ENCODE peak calls at places on chromosomes 16 and 17, in five cellular contexts. P, E, S, J and M are unnamed samples.

GRCh38 chr17:64384253-64385186 is 6.1 kb downstream of the PECAM1 start:
- DNase-seq in J (no peak), S (peak; percentile 38), E (no peak), P (peak; percentile 5), M (no peak)

GRCh38 chr17:80163315-80163714 is 6.5 kb upstream of the CARD14 start:
- DNase-seq in E (no peak), S (no peak), J (no peak), P (no peak), M (no peak)

GRCh38 chr17:29510953-29511352 is 55.9 kb downstream of the ABHD15 start:
- DNase-seq in S (no peak), E (no peak), P (peak; percentile 7), J (no peak), M (no peak)

GRCh38 chr17:17387017-17387416 is 83.8 kb downstream of the NT5M start:
- DNase-seq in P (no peak), E (no peak), J (no peak), S (peak; percentile 12), M (no peak)

GRCh38 chr16:66703359-66704215 is 7.0 kb upstream of the CMTM4 start:
- DNase-seq in P (peak; percentile 65), E (no peak), S (no peak), J (no peak), M (no peak)

GRCh38 chr17:39916918-39917317 is 1.5 kb downstream of the GSDMB start:
- DNase-seq in S (no peak), P (no peak), E (no peak), J (no peak), M (no peak)

GRCh38 chr17:37265446-37266173 is 110.2 kb upstream of the C17orf78 start:
- DNase-seq in P (no peak), E (no peak), S (no peak), J (no peak), M (no peak)

GRCh38 chr17:76630151-76630550 is 13.4 kb downstream of the ST6GALNAC1 start:
- DNase-seq in J (no peak), E (no peak), P (no peak), S (no peak), M (no peak)

GRCh38 chr17:34442387-34443111 is 79.5 kb upstream of the CCL1 start:
- DNase-seq in J (no peak), S (no peak), E (no peak), P (no peak), M (no peak)

GRCh38 chr16:85649411-85649977 is 36.4 kb downstream of the GSE1 start:
- DNase-seq in S (no peak), E (no peak), P (no peak), J (no peak), M (no peak)

GRCh38 chr17:10698116-10698818 is 873 bp downstream of the ADPRM start:
- DNase-seq in S (no peak), J (no peak), E (no peak), P (peak; percentile 71), M (no peak)

GRCh38 chr17:77042688-77043330 is 98.0 kb upstream of the SEC14L1 start:
- DNase-seq in S (no peak), E (no peak), J (no peak), P (no peak), M (no peak)

GRCh38 chr16:23072084-23072599 is 77.1 kb downstream of the USP31 start:
- DNase-seq in S (peak; percentile 91), J (peak; percentile 90), P (peak; percentile 90), E (no peak), M (no peak)

GRCh38 chr16:17776888-17777287 is 306.1 kb upstream of the XYLT1 start:
- DNase-seq in J (no peak), P (peak; percentile 24), E (no peak), S (no peak), M (no peak)

GRCh38 chr17:65594585-65594940 is 33.1 kb upstream of the AXIN2 start:
- DNase-seq in S (no peak), P (peak; percentile 65), E (no peak), J (no peak), M (no peak)

GRCh38 chr16:2804728-2805127 is 6.5 kb downstream of the PRSS41 start:
- DNase-seq in P (no peak), E (no peak), S (no peak), J (no peak), M (no peak)

GRCh38 chr17:62626719-62627218 is 701 bp upstream of the MRC2 start:
- DNase-seq in E (peak; percentile 44), J (peak; percentile 46), P (peak; percentile 96), S (peak; percentile 80), M (peak; percentile 69)

GRCh38 chr17:34126965-34127364 is 128.1 kb upstream of the CCL2 start:
- DNase-seq in S (no peak), P (no peak), E (no peak), J (no peak), M (no peak)

GRCh38 chr17:81608082-81608481 is 28.8 kb downstream of the NPLOC4 start:
- DNase-seq in E (no peak), J (no peak), S (no peak), P (peak; percentile 40), M (no peak)

GRCh38 chr16:630815-631405 is at the start of gene WFIKKN1:
- DNase-seq in E (peak; percentile 61), J (no peak), S (no peak), P (peak; percentile 26), M (no peak)

GRCh38 chr16:629289-630023 is 1.3 kb upstream of the WFIKKN1 start:
- DNase-seq in S (no peak), J (no peak), P (no peak), E (no peak), M (no peak)

GRCh38 chr17:58337126-58337599 is 8.6 kb upstream of the TSPOAP1 start:
- DNase-seq in J (no peak), E (no peak), S (peak; percentile 67), P (no peak), M (no peak)

GRCh38 chr17:77229786-77230435 is 89.1 kb downstream of the SEC14L1 start:
- DNase-seq in P (no peak), E (no peak), J (no peak), S (peak; percentile 51), M (no peak)

GRCh38 chr16:4257646-4258556 is 14.9 kb downstream of the TFAP4 start:
- DNase-seq in P (no peak), S (no peak), E (no peak), J (peak; percentile 53), M (no peak)

GRCh38 chr17:12789976-12790805 is 893 bp downstream of the ARHGAP44 start:
- DNase-seq in E (peak; percentile 31), P (no peak), S (peak; percentile 75), J (peak; percentile 13), M (no peak)

GRCh38 chr17:72590382-72590781 is 469.6 kb downstream of the SOX9 start:
- DNase-seq in S (no peak), P (peak; percentile 92), J (no peak), E (no peak), M (no peak)

GRCh38 chr16:75322706-75323105 is 71.3 kb upstream of the BCAR1 start:
- DNase-seq in J (no peak), P (peak; percentile 68), E (no peak), S (no peak), M (no peak)

GRCh38 chr17:22703786-22704441 is 1011.6 kb downstream of the KCNJ18 start:
- DNase-seq in E (no peak), P (no peak), J (no peak), S (no peak), M (no peak)

GRCh38 chr17:62727916-62728672 is 80.0 kb downstream of the MARCHF10 start:
- DNase-seq in J (no peak), S (no peak), E (no peak), P (no peak), M (no peak)

GRCh38 chr17:38595892-38596291 is 9.9 kb downstream of the SRCIN1 start:
- DNase-seq in E (no peak), S (no peak), P (no peak), J (no peak), M (no peak)

GRCh38 chr16:68935008-68935407 is 91.7 kb downstream of the TANGO6 start:
- DNase-seq in S (no peak), E (no peak), P (no peak), J (no peak), M (no peak)

GRCh38 chr17:57457188-57457587 is 200.9 kb downstream of the MSI2 start:
- DNase-seq in E (no peak), P (no peak), S (no peak), J (no peak), M (no peak)

GRCh38 chr16:22424161-22424937 is 49.9 kb upstream of the CDR2 start:
- DNase-seq in S (peak; percentile 90), E (no peak), P (peak; percentile 85), J (peak; percentile 25), M (peak; percentile 40)

GRCh38 chr17:82823004-82823403 is 16.8 kb downstream of the ZNF750 start:
- DNase-seq in E (no peak), S (no peak), J (no peak), P (peak; percentile 6), M (no peak)

GRCh38 chr16:85537795-85538401 is 75.2 kb upstream of the GSE1 start:
- DNase-seq in J (no peak), P (no peak), E (no peak), S (no peak), M (no peak)

GRCh38 chr17:74846621-74847020 is 13.1 kb downstream of the GRIN2C start:
- DNase-seq in P (no peak), E (no peak), S (no peak), J (no peak), M (no peak)
- H3K4me1 ChIP-seq in P (no peaks in the 10 kb centered on the region), E (peaks cover 12% of the 10 kb centered on the region), S (no peaks in the 10 kb centered on the region), J (peaks cover 4% of the 10 kb centered on the region), M (peaks cover 12% of the 10 kb centered on the region)

DNA sequence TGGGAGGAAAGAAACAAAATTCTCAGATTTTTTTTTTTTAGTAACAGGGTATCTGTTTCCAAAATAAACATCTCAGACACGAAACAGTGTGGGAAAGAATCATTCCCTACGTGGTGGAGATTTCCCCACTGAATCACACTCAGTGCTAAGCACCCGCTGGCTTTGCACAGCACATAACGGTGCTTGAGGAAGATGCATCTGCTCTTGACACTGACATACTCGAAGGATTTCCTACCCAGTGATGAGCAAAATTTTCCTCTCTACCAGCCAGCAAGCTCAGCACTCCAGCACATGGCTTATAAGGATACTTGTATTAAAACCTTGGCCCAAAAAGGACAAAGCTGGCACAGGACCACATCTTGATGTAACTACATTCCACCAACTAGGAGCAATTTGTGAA is 59.1 kb downstream of the ANKFY1 start:
- DNase-seq in J (no peak), P (peak; percentile 99), S (no peak), E (peak; percentile 35), M (no peak)
- H3K36me3 ChIP-seq in J (peaks cover 21% of the 10 kb centered on the region), P (peaks cover 19% of the 10 kb centered on the region), S (no peaks in the 10 kb centered on the region), E (peaks cover 28% of the 10 kb centered on the region), M (peaks cover 60% of the 10 kb centered on the region)

DNA sequence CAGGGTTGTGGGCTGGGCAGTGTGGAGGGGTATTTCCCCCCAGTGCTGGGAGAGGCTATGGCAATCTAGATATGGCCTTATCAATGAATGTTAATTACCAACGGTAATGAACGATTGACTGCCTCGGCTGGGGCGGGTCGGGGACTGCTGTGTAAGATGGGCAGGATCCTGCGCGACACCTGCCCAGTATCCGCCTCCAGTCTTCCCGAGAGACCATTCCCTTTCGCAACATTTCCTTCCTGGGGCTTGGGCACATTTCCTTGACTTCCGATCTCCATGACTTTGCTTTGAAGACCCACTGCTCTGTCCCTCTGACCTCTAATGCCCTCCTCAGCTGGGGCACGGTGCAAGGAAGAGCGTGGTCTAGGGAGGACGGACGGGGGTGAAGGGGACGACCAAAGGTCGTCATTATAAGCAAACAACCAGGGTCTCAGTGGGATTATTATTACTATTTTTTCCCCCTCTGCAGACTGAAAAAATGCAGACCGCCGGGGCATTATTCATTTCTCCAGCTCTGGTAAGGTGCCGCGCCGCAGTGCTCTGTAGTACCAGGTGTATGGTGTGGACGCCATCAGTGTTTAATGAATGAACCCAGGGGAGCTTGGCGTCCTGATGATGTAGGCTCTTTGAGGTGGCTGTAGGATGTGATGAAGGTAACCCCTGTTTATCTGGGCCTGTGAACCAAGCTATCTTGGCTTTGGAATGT is 506 bp downstream of the ATP5MC1 start:
- DNase-seq in P (peak; percentile 42), J (no peak), S (peak; percentile 54), E (no peak), M (no peak)
- H3K4me1 ChIP-seq in P (peaks cover 8% of the 10 kb centered on the region), J (no peaks in the 10 kb centered on the region), S (no peaks in the 10 kb centered on the region), E (peaks cover 9% of the 10 kb centered on the region), M (peaks cover 3% of the 10 kb centered on the region)

GRCh38 chr16:14611660-14612059 is 18.4 kb downstream of the PARN start:
- DNase-seq in E (no peak), J (no peak), P (no peak), S (no peak), M (no peak)
- H3K36me3 ChIP-seq in E (peaks cover 26% of the 10 kb centered on the region), J (peaks cover 66% of the 10 kb centered on the region), P (peaks cover 32% of the 10 kb centered on the region), S (peaks cover 16% of the 10 kb centered on the region), M (peaks cover 60% of the 10 kb centered on the region)